ENCODE peak calls at places on chromosomes 13 and 19, in six cellular contexts. One of them, this sample, is unnamed.
A peak's percentile ranks its signal among the peaks of the same experiment; 100 is the strongest.

GRCh38 chr13:32033744-32034143 is 2.2 kb downstream of the FRY start:
- DNase-seq in IMR-90: peak; percentile 33
- DNase-seq in thoracic aorta: no peak
- DNase-seq in fibroblast of villous mesenchyme: peak; percentile 39
- DNase-seq in colonic mucosa: no peak
- DNase-seq in ascending aorta: no peak
- DNase-seq in this sample: peak; percentile 64

GRCh38 chr19:42051166-42052115 is 18.6 kb downstream of the GRIK5 start:
- DNase-seq in IMR-90: no peak
- DNase-seq in ascending aorta: no peak
- DNase-seq in fibroblast of villous mesenchyme: no peak
- DNase-seq in thoracic aorta: no peak
- DNase-seq in colonic mucosa: no peak
- DNase-seq in this sample: peak; percentile 100

GRCh38 chr19:35505956-35506355 is 7.5 kb downstream of the DMKN start:
- DNase-seq in colonic mucosa: no peak
- DNase-seq in IMR-90: no peak
- DNase-seq in ascending aorta: no peak
- DNase-seq in fibroblast of villous mesenchyme: no peak
- DNase-seq in thoracic aorta: no peak
- DNase-seq in this sample: no peak

GRCh38 chr13:100944791-100945345 is 270.3 kb upstream of the TMTC4 start:
- DNase-seq in colonic mucosa: no peak
- DNase-seq in thoracic aorta: no peak
- DNase-seq in IMR-90: no peak
- DNase-seq in ascending aorta: no peak
- DNase-seq in fibroblast of villous mesenchyme: no peak
- DNase-seq in this sample: no peak

GRCh38 chr13:101116381-101116780 is 299.9 kb downstream of the NALCN start:
- DNase-seq in IMR-90: no peak
- DNase-seq in thoracic aorta: no peak
- DNase-seq in ascending aorta: no peak
- DNase-seq in fibroblast of villous mesenchyme: no peak
- DNase-seq in colonic mucosa: no peak
- DNase-seq in this sample: no peak

GRCh38 chr19:55473613-55474012 is 2.8 kb upstream of the ZNF628 start:
- DNase-seq in thoracic aorta: no peak
- DNase-seq in IMR-90: no peak
- DNase-seq in ascending aorta: no peak
- DNase-seq in colonic mucosa: no peak
- DNase-seq in fibroblast of villous mesenchyme: peak; percentile 76
- DNase-seq in this sample: no peak

GRCh38 chr13:106083620-106084350 is 451.7 kb downstream of the EFNB2 start:
- DNase-seq in ascending aorta: no peak
- DNase-seq in thoracic aorta: no peak
- DNase-seq in fibroblast of villous mesenchyme: peak; percentile 57
- DNase-seq in IMR-90: peak; percentile 54
- DNase-seq in colonic mucosa: peak; percentile 63
- DNase-seq in this sample: peak; percentile 75

GRCh38 chr13:30845297-30846214 is 60.5 kb upstream of the MEDAG start:
- DNase-seq in fibroblast of villous mesenchyme: peak; percentile 89
- DNase-seq in thoracic aorta: no peak
- DNase-seq in colonic mucosa: no peak
- DNase-seq in IMR-90: no peak
- DNase-seq in ascending aorta: no peak
- DNase-seq in this sample: no peak

GRCh38 chr19:10502524-10503001 is 593 bp downstream of the KEAP1 start:
- DNase-seq in IMR-90: peak; percentile 85
- DNase-seq in colonic mucosa: peak; percentile 92
- DNase-seq in ascending aorta: peak; percentile 97
- DNase-seq in thoracic aorta: peak; percentile 83
- DNase-seq in fibroblast of villous mesenchyme: peak; percentile 89
- DNase-seq in this sample: peak; percentile 47

GRCh38 chr13:29961036-29961685 is 110.7 kb upstream of the UBL3 start:
- DNase-seq in colonic mucosa: no peak
- DNase-seq in fibroblast of villous mesenchyme: no peak
- DNase-seq in ascending aorta: no peak
- DNase-seq in thoracic aorta: no peak
- DNase-seq in IMR-90: no peak
- DNase-seq in this sample: no peak

GRCh38 chr19:18401580-18402112 is 4.2 kb upstream of the LRRC25 start:
- DNase-seq in fibroblast of villous mesenchyme: peak; percentile 84
- DNase-seq in ascending aorta: peak; percentile 80
- DNase-seq in thoracic aorta: no peak
- DNase-seq in IMR-90: peak; percentile 69
- DNase-seq in colonic mucosa: peak; percentile 89
- DNase-seq in this sample: peak; percentile 78

GRCh38 chr13:41004875-41005693 is 14.0 kb downstream of the ELF1 start:
- DNase-seq in ascending aorta: no peak
- DNase-seq in fibroblast of villous mesenchyme: peak; percentile 50
- DNase-seq in thoracic aorta: no peak
- DNase-seq in IMR-90: no peak
- DNase-seq in colonic mucosa: no peak
- DNase-seq in this sample: no peak

GRCh38 chr19:10333758-10334339 is 520 bp upstream of the RAVER1 start:
- DNase-seq in fibroblast of villous mesenchyme: no peak
- DNase-seq in ascending aorta: no peak
- DNase-seq in colonic mucosa: no peak
- DNase-seq in IMR-90: no peak
- DNase-seq in thoracic aorta: no peak
- DNase-seq in this sample: no peak

GRCh38 chr13:110106726-110107125 is 200.2 kb downstream of the COL4A1 start:
- DNase-seq in fibroblast of villous mesenchyme: no peak
- DNase-seq in IMR-90: no peak
- DNase-seq in thoracic aorta: no peak
- DNase-seq in ascending aorta: no peak
- DNase-seq in colonic mucosa: no peak
- DNase-seq in this sample: no peak

GRCh38 chr13:107457686-107458085 is 757.6 kb downstream of the LIG4 start:
- DNase-seq in fibroblast of villous mesenchyme: no peak
- DNase-seq in ascending aorta: no peak
- DNase-seq in thoracic aorta: no peak
- DNase-seq in IMR-90: no peak
- DNase-seq in colonic mucosa: no peak
- DNase-seq in this sample: no peak

GRCh38 chr19:47280183-47280797 is 5.6 kb downstream of the INAFM1 start:
- DNase-seq in fibroblast of villous mesenchyme: no peak
- DNase-seq in thoracic aorta: no peak
- DNase-seq in colonic mucosa: no peak
- DNase-seq in IMR-90: no peak
- DNase-seq in ascending aorta: no peak
- DNase-seq in this sample: peak; percentile 21

GRCh38 chr13:59487883-59488282 is 675.8 kb downstream of the DIAPH3 start:
- DNase-seq in ascending aorta: no peak
- DNase-seq in fibroblast of villous mesenchyme: no peak
- DNase-seq in colonic mucosa: no peak
- DNase-seq in IMR-90: no peak
- DNase-seq in thoracic aorta: no peak
- DNase-seq in this sample: no peak
- TF ChIP-seq CTCF in ascending aorta: no peak
- TF ChIP-seq CTCF in fibroblast of villous mesenchyme: no peak
- TF ChIP-seq CTCF in colonic mucosa: no peak
- TF ChIP-seq CTCF in IMR-90: no peak
- TF ChIP-seq CTCF in thoracic aorta: no peak
- TF ChIP-seq CTCF in this sample: no peak

GRCh38 chr13:44257806-44258205 is 115.8 kb upstream of the SERP2 start:
- DNase-seq in IMR-90: no peak
- DNase-seq in thoracic aorta: no peak
- DNase-seq in ascending aorta: no peak
- DNase-seq in fibroblast of villous mesenchyme: no peak
- DNase-seq in colonic mucosa: no peak
- DNase-seq in this sample: peak; percentile 38

GRCh38 chr13:44263920-44264610 is 109.6 kb upstream of the SERP2 start:
- DNase-seq in ascending aorta: no peak
- DNase-seq in IMR-90: peak; percentile 20
- DNase-seq in colonic mucosa: no peak
- DNase-seq in fibroblast of villous mesenchyme: peak; percentile 52
- DNase-seq in thoracic aorta: no peak
- DNase-seq in this sample: peak; percentile 40

GRCh38 chr13:44259045-44260042 is 114.3 kb upstream of the SERP2 start:
- DNase-seq in colonic mucosa: peak; percentile 38
- DNase-seq in fibroblast of villous mesenchyme: peak; percentile 55
- DNase-seq in ascending aorta: peak; percentile 84
- DNase-seq in thoracic aorta: peak; percentile 49
- DNase-seq in IMR-90: peak; percentile 66
- DNase-seq in this sample: peak; percentile 74
- H3K4me3 ChIP-seq in colonic mucosa: no peak overlapping the region
- H3K4me3 ChIP-seq in fibroblast of villous mesenchyme: no peak overlapping the region
- H3K4me3 ChIP-seq in ascending aorta: no peak overlapping the region
- H3K4me3 ChIP-seq in thoracic aorta: no peak overlapping the region
- H3K4me3 ChIP-seq in IMR-90: no peak overlapping the region
- H3K4me3 ChIP-seq in this sample: no peak overlapping the region

GRCh38 chr19:12681074-12681987 is at the start of gene DHPS:
- DNase-seq in fibroblast of villous mesenchyme: peak; percentile 99
- DNase-seq in thoracic aorta: peak; percentile 82
- DNase-seq in ascending aorta: peak; percentile 97
- DNase-seq in IMR-90: peak; percentile 98
- DNase-seq in colonic mucosa: peak; percentile 95
- DNase-seq in this sample: peak; percentile 94
- TF ChIP-seq CTCF in fibroblast of villous mesenchyme: no peak
- TF ChIP-seq CTCF in thoracic aorta: no peak
- TF ChIP-seq CTCF in ascending aorta: no peak
- TF ChIP-seq CTCF in IMR-90: no peak
- TF ChIP-seq CTCF in colonic mucosa: no peak
- TF ChIP-seq CTCF in this sample: peak; percentile 7

GRCh38 chr19:45637890-45638667 is 1.1 kb downstream of the EML2 start:
- DNase-seq in fibroblast of villous mesenchyme: peak; percentile 60
- DNase-seq in IMR-90: peak; percentile 48
- DNase-seq in ascending aorta: no peak
- DNase-seq in colonic mucosa: peak; percentile 84
- DNase-seq in thoracic aorta: no peak
- DNase-seq in this sample: peak; percentile 78
- H3K4me3 ChIP-seq in fibroblast of villous mesenchyme: peak overlapping the region; percentile 70
- H3K4me3 ChIP-seq in IMR-90: peak overlapping the region; percentile 73
- H3K4me3 ChIP-seq in ascending aorta: peak overlapping the region; percentile 84
- H3K4me3 ChIP-seq in colonic mucosa: peak overlapping the region; percentile 54
- H3K4me3 ChIP-seq in thoracic aorta: peak overlapping the region; percentile 86
- H3K4me3 ChIP-seq in this sample: peak overlapping the region; percentile 83

DNA sequence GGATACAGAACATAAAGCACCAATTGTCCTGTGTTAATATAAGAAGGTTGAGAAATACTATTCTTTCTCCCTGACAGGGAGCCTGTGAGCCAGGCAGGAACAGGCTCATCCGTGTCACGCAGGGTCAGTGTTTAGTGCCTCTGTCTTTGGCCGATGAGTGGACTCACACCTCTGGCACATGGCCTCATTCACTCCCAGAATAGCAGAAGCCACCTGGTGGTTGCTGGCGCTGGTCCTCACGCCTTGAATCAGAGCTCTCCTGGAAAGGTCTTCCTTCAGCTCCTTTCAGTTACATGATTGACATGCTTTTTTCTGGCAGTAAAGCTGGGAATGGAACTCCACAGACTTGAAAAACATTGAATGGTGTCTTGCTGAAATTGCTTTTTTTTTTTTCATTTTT is 28.1 kb upstream of the SIAH3 start:
- DNase-seq in thoracic aorta: no peak
- DNase-seq in ascending aorta: no peak
- DNase-seq in IMR-90: no peak
- DNase-seq in colonic mucosa: no peak
- DNase-seq in fibroblast of villous mesenchyme: no peak
- DNase-seq in this sample: peak; percentile 33
- TF ChIP-seq CTCF in thoracic aorta: no peak
- TF ChIP-seq CTCF in ascending aorta: no peak
- TF ChIP-seq CTCF in IMR-90: no peak
- TF ChIP-seq CTCF in colonic mucosa: no peak
- TF ChIP-seq CTCF in fibroblast of villous mesenchyme: no peak
- TF ChIP-seq CTCF in this sample: peak; percentile 55

This sample was measured in bronchial epithelial cell.